ENCODE peak calls at places on chromosomes 4 and X, in seven cellular contexts. J, T, Y, D, W, X and G are unnamed samples.

GRCh38 chrX:72125331-72126047 is 6.2 kb downstream of the RTL5 start:
- DNase-seq in X (no peak), T (no peak), Y (no peak), D (peak), J (no peak), W (no peak), G (no peak)

GRCh38 chr4:87717276-87718031 is 67.4 kb downstream of the DMP1 start:
- DNase-seq in X (no peak), D (no peak), W (no peak), Y (no peak), J (no peak), T (no peak), G (no peak)

GRCh38 chr4:1039493-1040343 is 28.3 kb downstream of the FGFRL1 start:
- DNase-seq in W (no peak), T (no peak), J (no peak), X (no peak), D (no peak), Y (no peak), G (no peak)

GRCh38 chr4:98446499-98447375 is 185.6 kb downstream of the RAP1GDS1 start:
- DNase-seq in W (no peak), J (no peak), Y (no peak), X (peak), D (no peak), T (peak), G (no peak)

GRCh38 chr4:3074846-3075651 is 568 bp downstream of the HTT start:
- DNase-seq in Y (peak), X (peak), T (peak), W (no peak), J (peak), D (peak), G (peak)

GRCh38 chrX:70166601-70167590 is 10.4 kb upstream of the DGAT2L6 start:
- DNase-seq in T (no peak), X (no peak), D (no peak), Y (peak), J (no peak), W (no peak), G (no peak)

GRCh38 chr4:21768349-21769310 is 179.9 kb downstream of the KCNIP4 start:
- DNase-seq in Y (no peak), D (peak), W (no peak), J (no peak), X (no peak), T (no peak), G (peak)

GRCh38 chr4:7070729-7071511 is 3.1 kb upstream of the GRPEL1 start:
- DNase-seq in X (peak), T (peak), W (peak), Y (peak), J (peak), D (peak), G (peak)

GRCh38 chrX:146863566-146863965 is 49.0 kb upstream of the CXorf51A start:
- DNase-seq in Y (no peak), X (no peak), J (no peak), T (no peak), W (no peak), D (no peak), G (no peak)

GRCh38 chrX:22122510-22122909 is 90.4 kb downstream of the PHEX start:
- DNase-seq in W (no peak), D (no peak), Y (no peak), T (no peak), J (peak), X (no peak), G (no peak)